ENCODE peak calls at places on chromosomes 13 and 19, in nine cellular contexts. One of them, this sample, is unnamed.

GRCh38 chr19:46909356-46909755 is 48.6 kb downstream of the ARHGAP35 start:
- DNase-seq in esophagus squamous epithelium: no peak
- DNase-seq in CD8-positive, alpha-beta T cell: no peak
- DNase-seq in K562: no peak
- DNase-seq in thoracic aorta: no peak
- DNase-seq in psoas muscle: no peak
- DNase-seq in fibroblast of lung: no peak
- DNase-seq in fibroblast of the aortic adventitia: no peak
- DNase-seq in lower leg skin: no peak
- DNase-seq in this sample: no peak

GRCh38 chr19:33705090-33705847 is 83.5 kb downstream of the CHST8 start:
- DNase-seq in esophagus squamous epithelium: no peak
- DNase-seq in CD8-positive, alpha-beta T cell: no peak
- DNase-seq in K562: no peak
- DNase-seq in thoracic aorta: no peak
- DNase-seq in psoas muscle: no peak
- DNase-seq in fibroblast of lung: no peak
- DNase-seq in fibroblast of the aortic adventitia: no peak
- DNase-seq in lower leg skin: no peak
- DNase-seq in this sample: no peak

GRCh38 chr19:54156953-54157352 is 2.6 kb downstream of the LENG1 start:
- DNase-seq in esophagus squamous epithelium: no peak
- DNase-seq in CD8-positive, alpha-beta T cell: no peak
- DNase-seq in K562: no peak
- DNase-seq in thoracic aorta: no peak
- DNase-seq in psoas muscle: no peak
- DNase-seq in fibroblast of lung: no peak
- DNase-seq in fibroblast of the aortic adventitia: no peak
- DNase-seq in lower leg skin: no peak
- DNase-seq in this sample: no peak

GRCh38 chr13:73849292-73849691 is 284.9 kb downstream of the KLF12 start:
- DNase-seq in esophagus squamous epithelium: no peak
- DNase-seq in CD8-positive, alpha-beta T cell: peak; percentile 24
- DNase-seq in K562: no peak
- DNase-seq in thoracic aorta: no peak
- DNase-seq in psoas muscle: no peak
- DNase-seq in fibroblast of lung: peak; percentile 57
- DNase-seq in fibroblast of the aortic adventitia: peak; percentile 48
- DNase-seq in lower leg skin: no peak
- DNase-seq in this sample: peak; percentile 43

GRCh38 chr19:7861619-7862412 is 12.4 kb downstream of the PRR36 start:
- DNase-seq in esophagus squamous epithelium: no peak
- DNase-seq in CD8-positive, alpha-beta T cell: no peak
- DNase-seq in K562: no peak
- DNase-seq in thoracic aorta: no peak
- DNase-seq in psoas muscle: peak; percentile 46
- DNase-seq in fibroblast of lung: no peak
- DNase-seq in fibroblast of the aortic adventitia: no peak
- DNase-seq in lower leg skin: no peak
- DNase-seq in this sample: no peak

GRCh38 chr19:34808566-34808965 is 35.6 kb upstream of the ZNF599 start:
- DNase-seq in esophagus squamous epithelium: no peak
- DNase-seq in CD8-positive, alpha-beta T cell: no peak
- DNase-seq in K562: no peak
- DNase-seq in thoracic aorta: no peak
- DNase-seq in psoas muscle: no peak
- DNase-seq in fibroblast of lung: peak; percentile 57
- DNase-seq in fibroblast of the aortic adventitia: peak; percentile 53
- DNase-seq in lower leg skin: no peak
- DNase-seq in this sample: peak; percentile 88

GRCh38 chr19:45798995-45799517 is 6.4 kb upstream of the DMWD start:
- DNase-seq in esophagus squamous epithelium: no peak
- DNase-seq in CD8-positive, alpha-beta T cell: peak; percentile 66
- DNase-seq in K562: peak; percentile 74
- DNase-seq in thoracic aorta: no peak
- DNase-seq in psoas muscle: peak; percentile 80
- DNase-seq in fibroblast of lung: peak; percentile 79
- DNase-seq in fibroblast of the aortic adventitia: peak; percentile 93
- DNase-seq in lower leg skin: no peak
- DNase-seq in this sample: peak; percentile 50

GRCh38 chr19:46482645-46483044 is 11.3 kb upstream of the PNMA8A start:
- DNase-seq in esophagus squamous epithelium: no peak
- DNase-seq in CD8-positive, alpha-beta T cell: no peak
- DNase-seq in K562: no peak
- DNase-seq in thoracic aorta: no peak
- DNase-seq in psoas muscle: no peak
- DNase-seq in fibroblast of lung: peak; percentile 33
- DNase-seq in fibroblast of the aortic adventitia: peak; percentile 42
- DNase-seq in lower leg skin: no peak
- DNase-seq in this sample: peak; percentile 75

GRCh38 chr19:45075215-45076028 is 856 bp downstream of the ZNF296 start:
- DNase-seq in esophagus squamous epithelium: peak; percentile 83
- DNase-seq in CD8-positive, alpha-beta T cell: peak; percentile 34
- DNase-seq in K562: peak; percentile 92
- DNase-seq in thoracic aorta: no peak
- DNase-seq in psoas muscle: peak; percentile 84
- DNase-seq in fibroblast of lung: peak; percentile 53
- DNase-seq in fibroblast of the aortic adventitia: peak; percentile 30
- DNase-seq in lower leg skin: peak; percentile 68
- DNase-seq in this sample: peak; percentile 74

GRCh38 chr19:1269478-1270167 is 491 bp downstream of the CIRBP start:
- DNase-seq in esophagus squamous epithelium: no peak
- DNase-seq in CD8-positive, alpha-beta T cell: peak; percentile 86
- DNase-seq in K562: peak; percentile 87
- DNase-seq in thoracic aorta: peak; percentile 87
- DNase-seq in psoas muscle: peak; percentile 96
- DNase-seq in fibroblast of lung: peak; percentile 91
- DNase-seq in fibroblast of the aortic adventitia: peak; percentile 95
- DNase-seq in lower leg skin: peak; percentile 82
- DNase-seq in this sample: peak; percentile 62

GRCh38 chr13:19153782-19154450 is 27.7 kb downstream of the TUBA3C start:
- DNase-seq in esophagus squamous epithelium: no peak
- DNase-seq in CD8-positive, alpha-beta T cell: no peak
- DNase-seq in K562: peak; percentile 61
- DNase-seq in thoracic aorta: no peak
- DNase-seq in psoas muscle: no peak
- DNase-seq in fibroblast of lung: no peak
- DNase-seq in fibroblast of the aortic adventitia: no peak
- DNase-seq in lower leg skin: no peak
- DNase-seq in this sample: no peak

GRCh38 chr19:33280351-33280921 is 21.9 kb downstream of the CEBPA start:
- DNase-seq in esophagus squamous epithelium: no peak
- DNase-seq in CD8-positive, alpha-beta T cell: no peak
- DNase-seq in K562: no peak
- DNase-seq in thoracic aorta: no peak
- DNase-seq in psoas muscle: no peak
- DNase-seq in fibroblast of lung: no peak
- DNase-seq in fibroblast of the aortic adventitia: no peak
- DNase-seq in lower leg skin: no peak
- DNase-seq in this sample: no peak

GRCh38 chr19:2923510-2923909 is 21.3 kb downstream of the ZNF77 start:
- DNase-seq in esophagus squamous epithelium: no peak
- DNase-seq in CD8-positive, alpha-beta T cell: no peak
- DNase-seq in K562: no peak
- DNase-seq in thoracic aorta: no peak
- DNase-seq in psoas muscle: no peak
- DNase-seq in fibroblast of lung: peak; percentile 51
- DNase-seq in fibroblast of the aortic adventitia: peak; percentile 90
- DNase-seq in lower leg skin: no peak
- DNase-seq in this sample: peak; percentile 58

GRCh38 chr19:18612772-18613588 is at the start of gene TMEM59L:
- DNase-seq in esophagus squamous epithelium: no peak
- DNase-seq in CD8-positive, alpha-beta T cell: peak; percentile 52
- DNase-seq in K562: no peak
- DNase-seq in thoracic aorta: no peak
- DNase-seq in psoas muscle: no peak
- DNase-seq in fibroblast of lung: no peak
- DNase-seq in fibroblast of the aortic adventitia: no peak
- DNase-seq in lower leg skin: no peak
- DNase-seq in this sample: no peak

GRCh38 chr13:80105350-80105749 is 235.6 kb downstream of the SPRY2 start:
- DNase-seq in esophagus squamous epithelium: no peak
- DNase-seq in CD8-positive, alpha-beta T cell: no peak
- DNase-seq in K562: no peak
- DNase-seq in thoracic aorta: no peak
- DNase-seq in psoas muscle: no peak
- DNase-seq in fibroblast of lung: no peak
- DNase-seq in fibroblast of the aortic adventitia: peak; percentile 39
- DNase-seq in lower leg skin: no peak
- DNase-seq in this sample: no peak

DNA sequence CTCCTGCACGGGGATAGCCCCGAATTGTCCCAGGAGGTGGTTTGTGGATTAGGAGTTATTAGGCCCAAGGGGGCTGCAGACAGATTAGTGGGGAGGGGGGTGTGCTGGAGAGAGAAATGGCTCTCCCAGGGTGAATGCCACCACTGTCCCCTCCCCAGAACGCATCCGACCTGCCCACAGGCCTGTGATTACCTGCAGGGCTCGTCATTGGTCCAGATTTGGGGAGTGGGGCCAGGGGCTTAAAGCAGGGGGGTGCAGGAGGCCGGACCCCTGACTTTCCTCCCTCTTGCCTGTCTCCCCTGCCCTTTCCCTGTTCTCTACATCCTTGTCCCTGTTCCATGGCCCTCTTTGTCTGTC is 1.2 kb downstream of the NRTN start:
- DNase-seq in esophagus squamous epithelium: no peak
- DNase-seq in CD8-positive, alpha-beta T cell: no peak
- DNase-seq in K562: no peak
- DNase-seq in thoracic aorta: no peak
- DNase-seq in psoas muscle: no peak
- DNase-seq in fibroblast of lung: no peak
- DNase-seq in fibroblast of the aortic adventitia: no peak
- DNase-seq in lower leg skin: no peak
- DNase-seq in this sample: no peak
- TF ChIP-seq CTCF in esophagus squamous epithelium: peak; percentile 1
- TF ChIP-seq CTCF in CD8-positive, alpha-beta T cell: peak; percentile 19
- TF ChIP-seq CTCF in K562: no peak
- TF ChIP-seq CTCF in thoracic aorta: no peak
- TF ChIP-seq CTCF in psoas muscle: no peak
- TF ChIP-seq CTCF in fibroblast of lung: no peak
- TF ChIP-seq CTCF in fibroblast of the aortic adventitia: no peak
- TF ChIP-seq CTCF in lower leg skin: no peak
- TF ChIP-seq CTCF in this sample: no peak

GRCh38 chr13:40176242-40176641 is 490.2 kb downstream of the FOXO1 start:
- DNase-seq in esophagus squamous epithelium: no peak
- DNase-seq in CD8-positive, alpha-beta T cell: no peak
- DNase-seq in K562: no peak
- DNase-seq in thoracic aorta: no peak
- DNase-seq in psoas muscle: no peak
- DNase-seq in fibroblast of lung: no peak
- DNase-seq in fibroblast of the aortic adventitia: no peak
- DNase-seq in lower leg skin: no peak
- DNase-seq in this sample: no peak
- H3K4me3 ChIP-seq in esophagus squamous epithelium: no peak overlapping the region
- H3K4me3 ChIP-seq in CD8-positive, alpha-beta T cell: no peak overlapping the region
- H3K4me3 ChIP-seq in K562: no peak overlapping the region
- H3K4me3 ChIP-seq in thoracic aorta: no peak overlapping the region
- H3K4me3 ChIP-seq in psoas muscle: no peak overlapping the region
- H3K4me3 ChIP-seq in fibroblast of lung: no peak overlapping the region
- H3K4me3 ChIP-seq in fibroblast of the aortic adventitia: no peak overlapping the region
- H3K4me3 ChIP-seq in lower leg skin: no peak overlapping the region
- H3K4me3 ChIP-seq in this sample: no peak overlapping the region

DNA sequence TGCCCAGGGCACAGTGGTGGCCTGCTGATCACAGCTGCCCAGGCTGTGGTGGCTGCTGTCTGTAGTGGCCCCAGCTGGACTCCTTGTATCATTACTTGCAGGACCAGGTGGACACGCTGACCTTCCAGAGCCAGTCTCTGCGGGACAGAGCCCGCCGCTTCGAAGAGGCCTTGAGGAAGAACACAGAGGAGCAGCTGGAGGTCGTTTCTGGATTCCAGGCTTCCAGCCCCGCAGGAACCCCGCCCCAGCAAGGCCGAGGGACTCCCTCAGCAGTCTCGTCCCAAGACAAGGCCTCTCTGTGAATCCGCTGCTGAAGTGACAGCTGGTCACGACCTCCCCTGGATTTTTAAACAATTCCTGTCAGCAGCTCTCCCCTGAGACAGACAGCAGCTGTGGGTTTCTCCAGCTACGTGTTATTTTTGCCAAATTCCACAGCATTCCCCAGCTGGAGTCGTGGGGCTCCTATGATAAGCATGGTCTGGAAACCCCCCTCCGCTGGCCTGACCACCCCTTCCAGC is 98.3 kb downstream of the SLC7A1 start:
- DNase-seq in esophagus squamous epithelium: no peak
- DNase-seq in CD8-positive, alpha-beta T cell: no peak
- DNase-seq in K562: no peak
- DNase-seq in thoracic aorta: no peak
- DNase-seq in psoas muscle: peak; percentile 77
- DNase-seq in fibroblast of lung: peak; percentile 74
- DNase-seq in fibroblast of the aortic adventitia: peak; percentile 82
- DNase-seq in lower leg skin: no peak
- DNase-seq in this sample: no peak
- TF ChIP-seq CTCF in esophagus squamous epithelium: no peak
- TF ChIP-seq CTCF in CD8-positive, alpha-beta T cell: no peak
- TF ChIP-seq CTCF in K562: no peak
- TF ChIP-seq CTCF in thoracic aorta: no peak
- TF ChIP-seq CTCF in psoas muscle: no peak
- TF ChIP-seq CTCF in fibroblast of lung: no peak
- TF ChIP-seq CTCF in fibroblast of the aortic adventitia: no peak
- TF ChIP-seq CTCF in lower leg skin: no peak
- TF ChIP-seq CTCF in this sample: no peak

GRCh38 chr13:95403349-95404140 is 102.3 kb upstream of the ABCC4 start:
- DNase-seq in esophagus squamous epithelium: no peak
- DNase-seq in CD8-positive, alpha-beta T cell: no peak
- DNase-seq in K562: no peak
- DNase-seq in thoracic aorta: no peak
- DNase-seq in psoas muscle: no peak
- DNase-seq in fibroblast of lung: no peak
- DNase-seq in fibroblast of the aortic adventitia: no peak
- DNase-seq in lower leg skin: no peak
- DNase-seq in this sample: no peak

GRCh38 chr13:95404141-95404882 is 103.1 kb upstream of the ABCC4 start:
- DNase-seq in esophagus squamous epithelium: peak; percentile 4
- DNase-seq in CD8-positive, alpha-beta T cell: peak; percentile 76
- DNase-seq in K562: peak; percentile 71
- DNase-seq in thoracic aorta: peak; percentile 13
- DNase-seq in psoas muscle: peak; percentile 90
- DNase-seq in fibroblast of lung: peak; percentile 76
- DNase-seq in fibroblast of the aortic adventitia: peak; percentile 77
- DNase-seq in lower leg skin: peak; percentile 68
- DNase-seq in this sample: peak; percentile 57
- H3K4me3 ChIP-seq in esophagus squamous epithelium: peak overlapping the region; percentile 9
- H3K4me3 ChIP-seq in CD8-positive, alpha-beta T cell: peak overlapping the region; percentile 69
- H3K4me3 ChIP-seq in K562: no peak overlapping the region
- H3K4me3 ChIP-seq in thoracic aorta: peak overlapping the region; percentile 67
- H3K4me3 ChIP-seq in psoas muscle: peak overlapping the region; percentile 57
- H3K4me3 ChIP-seq in fibroblast of lung: peak overlapping the region; percentile 52
- H3K4me3 ChIP-seq in fibroblast of the aortic adventitia: peak overlapping the region; percentile 64
- H3K4me3 ChIP-seq in lower leg skin: no peak overlapping the region
- H3K4me3 ChIP-seq in this sample: peak overlapping the region; percentile 4